ENCODE peak calls at places on chromosomes 5 and 9, in ten cellular contexts. One of them, this sample, is unnamed. For H3K4me1, the result is how much of the 10 kb centered on the place peaks cover.

GRCh38 chr5:116454417-116454927 is 120.2 kb downstream of the SEMA6A start:
- ATAC-seq in GM23338: no peak
- ATAC-seq in psoas muscle: no peak
- ATAC-seq in foreskin keratinocyte: no peak
- ATAC-seq in CD8-positive, alpha-beta T cell: no peak
- ATAC-seq in HCT116: no peak
- ATAC-seq in PC-3: no peak
- ATAC-seq in left lung: peak
- ATAC-seq in lower lobe of right lung: peak
- ATAC-seq in pancreas: no peak
- ATAC-seq in this sample: peak

GRCh38 chr5:76457685-76458491 is 54.8 kb downstream of the IQGAP2 start:
- ATAC-seq in CD8-positive, alpha-beta T cell: no peak
- ATAC-seq in psoas muscle: no peak
- ATAC-seq in pancreas: peak
- ATAC-seq in HCT116: no peak
- ATAC-seq in foreskin keratinocyte: no peak
- ATAC-seq in lower lobe of right lung: peak
- ATAC-seq in GM23338: peak
- ATAC-seq in PC-3: no peak
- ATAC-seq in left lung: peak
- ATAC-seq in this sample: no peak

GRCh38 chr9:129351642-129352151 is 173.6 kb upstream of the IER5L start:
- ATAC-seq in left lung: peak
- ATAC-seq in psoas muscle: no peak
- ATAC-seq in foreskin keratinocyte: no peak
- ATAC-seq in pancreas: no peak
- ATAC-seq in PC-3: no peak
- ATAC-seq in GM23338: peak
- ATAC-seq in CD8-positive, alpha-beta T cell: peak
- ATAC-seq in HCT116: no peak
- ATAC-seq in lower lobe of right lung: no peak
- ATAC-seq in this sample: no peak

GRCh38 chr5:180026320-180026719 is 45.2 kb downstream of the RNF130 start:
- ATAC-seq in CD8-positive, alpha-beta T cell: no peak
- ATAC-seq in pancreas: peak
- ATAC-seq in foreskin keratinocyte: peak
- ATAC-seq in PC-3: no peak
- ATAC-seq in left lung: peak
- ATAC-seq in psoas muscle: peak
- ATAC-seq in lower lobe of right lung: peak
- ATAC-seq in HCT116: no peak
- ATAC-seq in GM23338: peak
- ATAC-seq in this sample: no peak

GRCh38 chr5:151880304-151880703 is 44.3 kb downstream of the GLRA1 start:
- ATAC-seq in left lung: no peak
- ATAC-seq in psoas muscle: peak
- ATAC-seq in CD8-positive, alpha-beta T cell: no peak
- ATAC-seq in pancreas: no peak
- ATAC-seq in lower lobe of right lung: no peak
- ATAC-seq in PC-3: no peak
- ATAC-seq in GM23338: no peak
- ATAC-seq in HCT116: no peak
- ATAC-seq in foreskin keratinocyte: no peak
- ATAC-seq in this sample: no peak

GRCh38 chr9:137077758-137078693 is 709 bp downstream of the UAP1L1 start:
- ATAC-seq in HCT116: peak
- ATAC-seq in GM23338: peak
- ATAC-seq in lower lobe of right lung: peak
- ATAC-seq in CD8-positive, alpha-beta T cell: peak
- ATAC-seq in left lung: peak
- ATAC-seq in foreskin keratinocyte: peak
- ATAC-seq in pancreas: peak
- ATAC-seq in PC-3: peak
- ATAC-seq in psoas muscle: no peak
- ATAC-seq in this sample: peak

GRCh38 chr5:36928947-36929346 is 52.4 kb downstream of the NIPBL start:
- ATAC-seq in GM23338: no peak
- ATAC-seq in psoas muscle: peak
- ATAC-seq in PC-3: peak
- ATAC-seq in HCT116: no peak
- ATAC-seq in pancreas: no peak
- ATAC-seq in foreskin keratinocyte: peak
- ATAC-seq in left lung: no peak
- ATAC-seq in lower lobe of right lung: no peak
- ATAC-seq in CD8-positive, alpha-beta T cell: no peak
- ATAC-seq in this sample: no peak

GRCh38 chr9:21504894-21505293 is 22.8 kb upstream of the IFNE start:
- ATAC-seq in GM23338: no peak
- ATAC-seq in pancreas: no peak
- ATAC-seq in HCT116: no peak
- ATAC-seq in lower lobe of right lung: no peak
- ATAC-seq in foreskin keratinocyte: no peak
- ATAC-seq in left lung: no peak
- ATAC-seq in psoas muscle: no peak
- ATAC-seq in PC-3: no peak
- ATAC-seq in CD8-positive, alpha-beta T cell: peak
- ATAC-seq in this sample: no peak

GRCh38 chr5:55577353-55578060 is 42.7 kb upstream of the PLPP1 start:
- ATAC-seq in foreskin keratinocyte: peak
- ATAC-seq in left lung: peak
- ATAC-seq in lower lobe of right lung: no peak
- ATAC-seq in psoas muscle: peak
- ATAC-seq in pancreas: peak
- ATAC-seq in GM23338: no peak
- ATAC-seq in HCT116: no peak
- ATAC-seq in CD8-positive, alpha-beta T cell: no peak
- ATAC-seq in PC-3: no peak
- ATAC-seq in this sample: peak

GRCh38 chr9:125119643-125120286 is 23.6 kb downstream of the SCAI start:
- ATAC-seq in left lung: peak
- ATAC-seq in pancreas: no peak
- ATAC-seq in CD8-positive, alpha-beta T cell: peak
- ATAC-seq in PC-3: no peak
- ATAC-seq in GM23338: no peak
- ATAC-seq in psoas muscle: peak
- ATAC-seq in HCT116: no peak
- ATAC-seq in lower lobe of right lung: peak
- ATAC-seq in foreskin keratinocyte: no peak
- ATAC-seq in this sample: no peak

GRCh38 chr5:14417232-14417730 is 164.3 kb upstream of the OTULINL start:
- ATAC-seq in psoas muscle: no peak
- ATAC-seq in CD8-positive, alpha-beta T cell: no peak
- ATAC-seq in lower lobe of right lung: peak
- ATAC-seq in PC-3: no peak
- ATAC-seq in pancreas: no peak
- ATAC-seq in GM23338: peak
- ATAC-seq in HCT116: no peak
- ATAC-seq in left lung: peak
- ATAC-seq in foreskin keratinocyte: no peak
- ATAC-seq in this sample: peak

GRCh38 chr5:55140908-55141665 is 18.9 kb upstream of the GPX8 start:
- ATAC-seq in lower lobe of right lung: no peak
- ATAC-seq in psoas muscle: no peak
- ATAC-seq in pancreas: no peak
- ATAC-seq in left lung: no peak
- ATAC-seq in GM23338: no peak
- ATAC-seq in CD8-positive, alpha-beta T cell: no peak
- ATAC-seq in PC-3: no peak
- ATAC-seq in foreskin keratinocyte: no peak
- ATAC-seq in HCT116: no peak
- ATAC-seq in this sample: no peak

GRCh38 chr5:5480481-5481111 is 58.1 kb downstream of the ICE1 start:
- ATAC-seq in left lung: no peak
- ATAC-seq in pancreas: no peak
- ATAC-seq in GM23338: no peak
- ATAC-seq in HCT116: no peak
- ATAC-seq in CD8-positive, alpha-beta T cell: peak
- ATAC-seq in foreskin keratinocyte: no peak
- ATAC-seq in psoas muscle: no peak
- ATAC-seq in PC-3: no peak
- ATAC-seq in lower lobe of right lung: no peak
- ATAC-seq in this sample: no peak

GRCh38 chr5:33713087-33713486 is 178.7 kb downstream of the ADAMTS12 start:
- ATAC-seq in foreskin keratinocyte: no peak
- ATAC-seq in left lung: peak
- ATAC-seq in pancreas: no peak
- ATAC-seq in lower lobe of right lung: peak
- ATAC-seq in CD8-positive, alpha-beta T cell: no peak
- ATAC-seq in GM23338: no peak
- ATAC-seq in PC-3: no peak
- ATAC-seq in psoas muscle: no peak
- ATAC-seq in HCT116: no peak
- ATAC-seq in this sample: peak

GRCh38 chr5:119396265-119396664 is 40.4 kb downstream of the TNFAIP8 start:
- ATAC-seq in GM23338: no peak
- ATAC-seq in lower lobe of right lung: no peak
- ATAC-seq in CD8-positive, alpha-beta T cell: peak
- ATAC-seq in PC-3: no peak
- ATAC-seq in left lung: no peak
- ATAC-seq in pancreas: no peak
- ATAC-seq in psoas muscle: no peak
- ATAC-seq in HCT116: no peak
- ATAC-seq in foreskin keratinocyte: no peak
- ATAC-seq in this sample: no peak
- H3K4me1 ChIP-seq in GM23338: under half
- H3K4me1 ChIP-seq in lower lobe of right lung: under half
- H3K4me1 ChIP-seq in CD8-positive, alpha-beta T cell: under half
- H3K4me1 ChIP-seq in PC-3: under half
- H3K4me1 ChIP-seq in left lung: half or more
- H3K4me1 ChIP-seq in pancreas: under half
- H3K4me1 ChIP-seq in psoas muscle: under half
- H3K4me1 ChIP-seq in HCT116: under half
- H3K4me1 ChIP-seq in foreskin keratinocyte: under half
- H3K4me1 ChIP-seq in this sample: under half

GRCh38 chr9:86342269-86342668 is 11.9 kb downstream of the TUT7 start:
- ATAC-seq in GM23338: no peak
- ATAC-seq in psoas muscle: no peak
- ATAC-seq in CD8-positive, alpha-beta T cell: no peak
- ATAC-seq in foreskin keratinocyte: no peak
- ATAC-seq in pancreas: no peak
- ATAC-seq in PC-3: no peak
- ATAC-seq in HCT116: no peak
- ATAC-seq in lower lobe of right lung: no peak
- ATAC-seq in left lung: no peak
- ATAC-seq in this sample: no peak
- H3K27ac ChIP-seq in GM23338: no peak
- H3K27ac ChIP-seq in psoas muscle: no peak
- H3K27ac ChIP-seq in CD8-positive, alpha-beta T cell: no peak
- H3K27ac ChIP-seq in foreskin keratinocyte: no peak
- H3K27ac ChIP-seq in pancreas: no peak
- H3K27ac ChIP-seq in PC-3: no peak
- H3K27ac ChIP-seq in HCT116: no peak
- H3K27ac ChIP-seq in lower lobe of right lung: no peak
- H3K27ac ChIP-seq in left lung: no peak
- H3K27ac ChIP-seq in this sample: no peak

DNA sequence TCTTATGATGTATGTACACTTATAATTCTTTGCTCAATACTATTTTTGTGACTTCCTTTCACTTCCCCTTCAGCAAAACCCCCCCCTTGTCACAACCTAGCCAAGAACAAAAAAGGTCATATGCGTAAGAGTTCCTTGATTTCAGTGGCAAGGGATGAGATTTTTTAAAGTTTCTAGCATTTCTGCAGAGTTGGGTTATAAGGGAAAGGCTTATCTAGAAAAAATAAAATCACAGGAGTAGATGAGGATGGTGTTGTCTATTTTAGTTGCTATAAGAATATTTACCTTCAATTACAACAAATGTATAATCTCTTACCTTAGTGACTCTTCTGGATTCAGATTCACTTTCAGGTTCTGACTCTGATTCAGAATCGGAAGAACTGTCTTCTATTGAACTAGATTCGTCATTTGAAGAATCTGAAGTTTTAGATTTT is 184.6 kb downstream of the AP3B1 start:
- ATAC-seq in foreskin keratinocyte: no peak
- ATAC-seq in lower lobe of right lung: no peak
- ATAC-seq in GM23338: no peak
- ATAC-seq in CD8-positive, alpha-beta T cell: no peak
- ATAC-seq in psoas muscle: no peak
- ATAC-seq in pancreas: no peak
- ATAC-seq in HCT116: no peak
- ATAC-seq in PC-3: no peak
- ATAC-seq in left lung: no peak
- ATAC-seq in this sample: no peak
- H3K4me1 ChIP-seq in foreskin keratinocyte: under half
- H3K4me1 ChIP-seq in lower lobe of right lung: under half
- H3K4me1 ChIP-seq in GM23338: under half
- H3K4me1 ChIP-seq in CD8-positive, alpha-beta T cell: under half
- H3K4me1 ChIP-seq in psoas muscle: under half
- H3K4me1 ChIP-seq in pancreas: under half
- H3K4me1 ChIP-seq in HCT116: under half
- H3K4me1 ChIP-seq in PC-3: under half
- H3K4me1 ChIP-seq in left lung: under half
- H3K4me1 ChIP-seq in this sample: under half

GRCh38 chr9:37529111-37529510 is 43.4 kb downstream of the POLR1E start:
- ATAC-seq in GM23338: no peak
- ATAC-seq in PC-3: no peak
- ATAC-seq in pancreas: no peak
- ATAC-seq in foreskin keratinocyte: no peak
- ATAC-seq in CD8-positive, alpha-beta T cell: peak
- ATAC-seq in left lung: peak
- ATAC-seq in lower lobe of right lung: no peak
- ATAC-seq in HCT116: no peak
- ATAC-seq in psoas muscle: peak
- ATAC-seq in this sample: no peak

GRCh38 chr9:37534412-37534811 is 41.8 kb downstream of the FBXO10 start:
- ATAC-seq in GM23338: no peak
- ATAC-seq in psoas muscle: peak
- ATAC-seq in left lung: no peak
- ATAC-seq in pancreas: peak
- ATAC-seq in foreskin keratinocyte: no peak
- ATAC-seq in HCT116: no peak
- ATAC-seq in PC-3: no peak
- ATAC-seq in CD8-positive, alpha-beta T cell: no peak
- ATAC-seq in lower lobe of right lung: no peak
- ATAC-seq in this sample: no peak

GRCh38 chr9:37534901-37535300 is 41.3 kb downstream of the FBXO10 start:
- ATAC-seq in lower lobe of right lung: no peak
- ATAC-seq in PC-3: no peak
- ATAC-seq in foreskin keratinocyte: no peak
- ATAC-seq in pancreas: no peak
- ATAC-seq in GM23338: peak
- ATAC-seq in psoas muscle: no peak
- ATAC-seq in HCT116: no peak
- ATAC-seq in CD8-positive, alpha-beta T cell: no peak
- ATAC-seq in left lung: no peak
- ATAC-seq in this sample: no peak

GRCh38 chr9:37528652-37529072 is 42.9 kb downstream of the POLR1E start:
- ATAC-seq in lower lobe of right lung: no peak
- ATAC-seq in foreskin keratinocyte: no peak
- ATAC-seq in HCT116: no peak
- ATAC-seq in CD8-positive, alpha-beta T cell: peak
- ATAC-seq in GM23338: no peak
- ATAC-seq in PC-3: no peak
- ATAC-seq in left lung: no peak
- ATAC-seq in psoas muscle: no peak
- ATAC-seq in pancreas: no peak
- ATAC-seq in this sample: no peak

DNA sequence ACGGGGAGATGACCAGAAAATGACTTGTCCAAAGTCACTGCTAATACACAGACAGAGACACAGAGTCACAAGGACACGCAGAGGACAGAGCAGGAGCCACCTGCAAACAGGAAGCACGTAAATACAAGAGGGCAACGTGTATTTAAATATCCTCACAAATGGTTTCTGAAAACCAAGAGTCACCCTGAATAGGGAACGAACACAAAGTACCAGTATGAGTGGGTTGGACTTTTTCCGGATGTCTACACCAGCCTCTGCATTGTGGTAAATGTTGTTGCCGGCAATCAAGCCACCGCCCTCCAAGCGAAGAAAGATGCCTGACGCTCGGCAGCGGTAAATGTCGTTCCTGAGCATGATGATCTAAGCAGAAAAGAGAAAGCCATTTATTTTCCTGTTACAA is 44.5 kb downstream of the FBXO10 start:
- ATAC-seq in GM23338: no peak
- ATAC-seq in HCT116: no peak
- ATAC-seq in psoas muscle: no peak
- ATAC-seq in left lung: peak
- ATAC-seq in PC-3: no peak
- ATAC-seq in foreskin keratinocyte: no peak
- ATAC-seq in lower lobe of right lung: peak
- ATAC-seq in pancreas: no peak
- ATAC-seq in CD8-positive, alpha-beta T cell: peak
- ATAC-seq in this sample: no peak
- H3K27ac ChIP-seq in GM23338: peak
- H3K27ac ChIP-seq in HCT116: no peak
- H3K27ac ChIP-seq in psoas muscle: no peak
- H3K27ac ChIP-seq in left lung: no peak
- H3K27ac ChIP-seq in PC-3: no peak
- H3K27ac ChIP-seq in foreskin keratinocyte: no peak
- H3K27ac ChIP-seq in lower lobe of right lung: no peak
- H3K27ac ChIP-seq in pancreas: no peak
- H3K27ac ChIP-seq in CD8-positive, alpha-beta T cell: no peak
- H3K27ac ChIP-seq in this sample: no peak

This sample was measured in gastroesophageal sphincter.